ENCODE peak calls at places on chromosome 12, in six cellular contexts. One of them, this sample, is unnamed.

GRCh38 chr12:105561981-105562726 is 231.7 kb downstream of the C12orf75 start:
- DNase-seq in MM.1S: no peak
- DNase-seq in GM23248: peak
- DNase-seq in neural progenitor cell: no peak
- DNase-seq in OCI-LY7: no peak
- DNase-seq in GM23338: peak
- DNase-seq in this sample: peak

GRCh38 chr12:30796891-30797371 is 42.2 kb upstream of the CAPRIN2 start:
- DNase-seq in MM.1S: no peak
- DNase-seq in GM23248: peak
- DNase-seq in neural progenitor cell: peak
- DNase-seq in OCI-LY7: no peak
- DNase-seq in GM23338: peak
- DNase-seq in this sample: no peak

GRCh38 chr12:115553622-115554021 is 723.9 kb downstream of the MED13L start:
- DNase-seq in MM.1S: no peak
- DNase-seq in GM23248: no peak
- DNase-seq in neural progenitor cell: no peak
- DNase-seq in OCI-LY7: no peak
- DNase-seq in GM23338: no peak
- DNase-seq in this sample: no peak

GRCh38 chr12:11238275-11238674 is 31.2 kb downstream of the PRB3 start:
- DNase-seq in MM.1S: no peak
- DNase-seq in GM23248: no peak
- DNase-seq in neural progenitor cell: no peak
- DNase-seq in OCI-LY7: no peak
- DNase-seq in GM23338: no peak
- DNase-seq in this sample: no peak

GRCh38 chr12:66010787-66011547 is 119.6 kb downstream of the LLPH start:
- DNase-seq in MM.1S: no peak
- DNase-seq in GM23248: no peak
- DNase-seq in neural progenitor cell: no peak
- DNase-seq in OCI-LY7: no peak
- DNase-seq in GM23338: no peak
- DNase-seq in this sample: no peak

GRCh38 chr12:93536111-93536765 is 36.2 kb upstream of the SOCS2 start:
- DNase-seq in MM.1S: peak
- DNase-seq in GM23248: no peak
- DNase-seq in neural progenitor cell: no peak
- DNase-seq in OCI-LY7: peak
- DNase-seq in GM23338: no peak
- DNase-seq in this sample: no peak

GRCh38 chr12:101743724-101744472 is 4.6 kb upstream of the SYCP3 start:
- DNase-seq in MM.1S: peak
- DNase-seq in GM23248: no peak
- DNase-seq in neural progenitor cell: peak
- DNase-seq in OCI-LY7: peak
- DNase-seq in GM23338: no peak
- DNase-seq in this sample: no peak

GRCh38 chr12:52335598-52336262 is 14.5 kb upstream of the KRT83 start:
- DNase-seq in MM.1S: no peak
- DNase-seq in GM23248: no peak
- DNase-seq in neural progenitor cell: no peak
- DNase-seq in OCI-LY7: no peak
- DNase-seq in GM23338: no peak
- DNase-seq in this sample: no peak

GRCh38 chr12:16564675-16565074 is 41.3 kb downstream of the LMO3 start:
- DNase-seq in MM.1S: no peak
- DNase-seq in GM23248: no peak
- DNase-seq in neural progenitor cell: no peak
- DNase-seq in OCI-LY7: no peak
- DNase-seq in GM23338: no peak
- DNase-seq in this sample: no peak

GRCh38 chr12:109888179-109889020 is 8.1 kb upstream of the GLTP start:
- DNase-seq in MM.1S: no peak
- DNase-seq in GM23248: peak
- DNase-seq in neural progenitor cell: no peak
- DNase-seq in OCI-LY7: peak
- DNase-seq in GM23338: no peak
- DNase-seq in this sample: peak

GRCh38 chr12:9619411-9620179 is 11.9 kb upstream of the KLRB1 start:
- DNase-seq in MM.1S: no peak
- DNase-seq in GM23248: no peak
- DNase-seq in neural progenitor cell: no peak
- DNase-seq in OCI-LY7: no peak
- DNase-seq in GM23338: no peak
- DNase-seq in this sample: no peak

GRCh38 chr12:47907851-47908454 is 3.2 kb upstream of the VDR start:
- DNase-seq in MM.1S: no peak
- DNase-seq in GM23248: no peak
- DNase-seq in neural progenitor cell: no peak
- DNase-seq in OCI-LY7: no peak
- DNase-seq in GM23338: no peak
- DNase-seq in this sample: no peak

GRCh38 chr12:122844366-122844971 is 9.2 kb downstream of the HIP1R start:
- DNase-seq in MM.1S: no peak
- DNase-seq in GM23248: no peak
- DNase-seq in neural progenitor cell: no peak
- DNase-seq in OCI-LY7: no peak
- DNase-seq in GM23338: no peak
- DNase-seq in this sample: no peak

GRCh38 chr12:95881331-95881955 is 22.7 kb downstream of the SNRPF start:
- DNase-seq in MM.1S: no peak
- DNase-seq in GM23248: peak
- DNase-seq in neural progenitor cell: no peak
- DNase-seq in OCI-LY7: no peak
- DNase-seq in GM23338: no peak
- DNase-seq in this sample: no peak
- TF ChIP-seq EZH2phosphoT487 in MM.1S: no peak
- TF ChIP-seq EZH2phosphoT487 in GM23248: no peak
- TF ChIP-seq EZH2phosphoT487 in neural progenitor cell: no peak
- TF ChIP-seq EZH2phosphoT487 in OCI-LY7: no peak
- TF ChIP-seq EZH2phosphoT487 in GM23338: no peak
- TF ChIP-seq EZH2phosphoT487 in this sample: no peak

GRCh38 chr12:19312637-19313036 is 126.7 kb upstream of the AEBP2 start:
- DNase-seq in MM.1S: no peak
- DNase-seq in GM23248: no peak
- DNase-seq in neural progenitor cell: no peak
- DNase-seq in OCI-LY7: no peak
- DNase-seq in GM23338: no peak
- DNase-seq in this sample: no peak

GRCh38 chr12:19322376-19322775 is 116.9 kb upstream of the AEBP2 start:
- DNase-seq in MM.1S: no peak
- DNase-seq in GM23248: no peak
- DNase-seq in neural progenitor cell: no peak
- DNase-seq in OCI-LY7: no peak
- DNase-seq in GM23338: no peak
- DNase-seq in this sample: no peak

GRCh38 chr12:19311165-19311564 is 128.1 kb upstream of the AEBP2 start:
- DNase-seq in MM.1S: no peak
- DNase-seq in GM23248: no peak
- DNase-seq in neural progenitor cell: no peak
- DNase-seq in OCI-LY7: no peak
- DNase-seq in GM23338: no peak
- DNase-seq in this sample: no peak

DNA sequence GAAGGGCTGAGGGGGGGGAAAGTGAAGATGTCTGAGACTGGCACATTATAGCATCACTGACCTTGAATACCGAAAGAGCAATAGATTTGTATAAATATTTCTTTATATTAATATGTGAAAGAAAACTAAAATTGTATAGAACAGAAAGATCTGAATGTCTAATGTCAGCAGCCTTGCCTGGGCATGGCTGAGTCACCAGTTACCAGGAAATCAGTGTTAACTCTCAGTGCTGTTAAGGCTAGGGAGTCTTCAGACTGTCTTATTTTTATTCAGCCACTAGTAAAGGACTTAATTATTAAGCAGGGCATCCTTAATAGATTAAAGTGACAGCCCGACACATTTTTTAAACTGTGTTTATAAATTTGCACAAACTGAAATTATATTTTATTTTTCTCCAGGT is 122.9 kb upstream of the AEBP2 start:
- DNase-seq in MM.1S: no peak
- DNase-seq in GM23248: peak
- DNase-seq in neural progenitor cell: no peak
- DNase-seq in OCI-LY7: no peak
- DNase-seq in GM23338: no peak
- DNase-seq in this sample: no peak
- TF ChIP-seq EZH2phosphoT487 in MM.1S: no peak
- TF ChIP-seq EZH2phosphoT487 in GM23248: no peak
- TF ChIP-seq EZH2phosphoT487 in neural progenitor cell: no peak
- TF ChIP-seq EZH2phosphoT487 in OCI-LY7: no peak
- TF ChIP-seq EZH2phosphoT487 in GM23338: no peak
- TF ChIP-seq EZH2phosphoT487 in this sample: no peak

GRCh38 chr12:26823391-26823790 is 9.6 kb downstream of the ITPR2 start:
- DNase-seq in MM.1S: no peak
- DNase-seq in GM23248: peak
- DNase-seq in neural progenitor cell: no peak
- DNase-seq in OCI-LY7: no peak
- DNase-seq in GM23338: no peak
- DNase-seq in this sample: no peak
- TF ChIP-seq EZH2phosphoT487 in MM.1S: no peak
- TF ChIP-seq EZH2phosphoT487 in GM23248: no peak
- TF ChIP-seq EZH2phosphoT487 in neural progenitor cell: no peak
- TF ChIP-seq EZH2phosphoT487 in OCI-LY7: no peak
- TF ChIP-seq EZH2phosphoT487 in GM23338: no peak
- TF ChIP-seq EZH2phosphoT487 in this sample: no peak

GRCh38 chr12:89276860-89277259 is 75.4 kb downstream of the DUSP6 start:
- DNase-seq in MM.1S: no peak
- DNase-seq in GM23248: no peak
- DNase-seq in neural progenitor cell: no peak
- DNase-seq in OCI-LY7: no peak
- DNase-seq in GM23338: no peak
- DNase-seq in this sample: no peak
- TF ChIP-seq EZH2phosphoT487 in MM.1S: no peak
- TF ChIP-seq EZH2phosphoT487 in GM23248: no peak
- TF ChIP-seq EZH2phosphoT487 in neural progenitor cell: no peak
- TF ChIP-seq EZH2phosphoT487 in OCI-LY7: no peak
- TF ChIP-seq EZH2phosphoT487 in GM23338: no peak
- TF ChIP-seq EZH2phosphoT487 in this sample: no peak

GRCh38 chr12:108302034-108302433 is 37.1 kb downstream of the CMKLR1 start:
- DNase-seq in MM.1S: no peak
- DNase-seq in GM23248: no peak
- DNase-seq in neural progenitor cell: no peak
- DNase-seq in OCI-LY7: no peak
- DNase-seq in GM23338: no peak
- DNase-seq in this sample: no peak

GRCh38 chr12:108301346-108301745 is 37.8 kb downstream of the CMKLR1 start:
- DNase-seq in MM.1S: no peak
- DNase-seq in GM23248: no peak
- DNase-seq in neural progenitor cell: no peak
- DNase-seq in OCI-LY7: no peak
- DNase-seq in GM23338: no peak
- DNase-seq in this sample: no peak

GRCh38 chr12:108304633-108305032 is 34.5 kb downstream of the CMKLR1 start:
- DNase-seq in MM.1S: no peak
- DNase-seq in GM23248: no peak
- DNase-seq in neural progenitor cell: no peak
- DNase-seq in OCI-LY7: no peak
- DNase-seq in GM23338: peak
- DNase-seq in this sample: no peak

GRCh38 chr12:108299980-108300696 is 39.0 kb downstream of the CMKLR1 start:
- DNase-seq in MM.1S: no peak
- DNase-seq in GM23248: no peak
- DNase-seq in neural progenitor cell: no peak
- DNase-seq in OCI-LY7: no peak
- DNase-seq in GM23338: no peak
- DNase-seq in this sample: no peak

GRCh38 chr12:108302471-108303311 is 36.4 kb downstream of the CMKLR1 start:
- DNase-seq in MM.1S: no peak
- DNase-seq in GM23248: peak
- DNase-seq in neural progenitor cell: peak
- DNase-seq in OCI-LY7: no peak
- DNase-seq in GM23338: peak
- DNase-seq in this sample: no peak
- TF ChIP-seq EZH2phosphoT487 in MM.1S: no peak
- TF ChIP-seq EZH2phosphoT487 in GM23248: no peak
- TF ChIP-seq EZH2phosphoT487 in neural progenitor cell: no peak
- TF ChIP-seq EZH2phosphoT487 in OCI-LY7: no peak
- TF ChIP-seq EZH2phosphoT487 in GM23338: no peak
- TF ChIP-seq EZH2phosphoT487 in this sample: no peak

GRCh38 chr12:86229772-86230171 is 26.4 kb downstream of the MGAT4C start:
- DNase-seq in MM.1S: no peak
- DNase-seq in GM23248: no peak
- DNase-seq in neural progenitor cell: no peak
- DNase-seq in OCI-LY7: no peak
- DNase-seq in GM23338: no peak
- DNase-seq in this sample: no peak

GRCh38 chr12:86233126-86233525 is 23.1 kb downstream of the MGAT4C start:
- DNase-seq in MM.1S: no peak
- DNase-seq in GM23248: peak
- DNase-seq in neural progenitor cell: no peak
- DNase-seq in OCI-LY7: no peak
- DNase-seq in GM23338: no peak
- DNase-seq in this sample: peak

GRCh38 chr12:86228656-86229055 is 27.5 kb downstream of the MGAT4C start:
- DNase-seq in MM.1S: no peak
- DNase-seq in GM23248: no peak
- DNase-seq in neural progenitor cell: no peak
- DNase-seq in OCI-LY7: no peak
- DNase-seq in GM23338: no peak
- DNase-seq in this sample: no peak

GRCh38 chr12:86234309-86234708 is 21.9 kb downstream of the MGAT4C start:
- DNase-seq in MM.1S: peak
- DNase-seq in GM23248: no peak
- DNase-seq in neural progenitor cell: no peak
- DNase-seq in OCI-LY7: no peak
- DNase-seq in GM23338: no peak
- DNase-seq in this sample: no peak

DNA sequence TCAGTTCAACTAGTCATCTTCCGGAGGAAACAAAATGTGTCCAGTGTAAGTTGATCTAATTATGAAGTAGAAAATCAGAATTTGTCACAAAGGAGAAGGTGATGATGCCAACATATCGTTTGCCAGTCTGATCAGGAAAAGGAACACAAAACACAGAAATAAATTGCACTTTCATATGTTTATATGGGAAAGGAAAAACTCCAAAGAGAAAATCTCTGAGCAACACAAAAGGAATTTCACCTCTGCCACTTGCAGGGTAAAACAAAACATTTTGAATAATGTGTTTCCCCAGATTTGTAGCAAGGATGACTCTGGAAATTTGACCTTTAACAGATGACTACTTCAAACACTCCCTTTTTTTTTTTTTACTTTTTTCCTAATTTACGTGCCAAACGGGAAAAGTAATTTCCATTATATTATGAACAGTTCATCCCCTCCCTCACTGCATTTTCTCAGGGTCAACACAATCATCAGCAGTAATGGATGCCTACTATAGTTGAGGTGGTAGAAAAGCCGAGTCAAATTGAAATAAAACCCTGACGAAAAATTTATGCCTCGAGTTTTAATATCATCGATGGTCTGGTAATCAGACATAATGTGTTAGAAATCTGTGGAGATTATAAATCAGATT is 25.6 kb downstream of the MGAT4C start:
- DNase-seq in MM.1S: no peak
- DNase-seq in GM23248: no peak
- DNase-seq in neural progenitor cell: no peak
- DNase-seq in OCI-LY7: no peak
- DNase-seq in GM23338: no peak
- DNase-seq in this sample: no peak
- TF ChIP-seq EZH2phosphoT487 in MM.1S: no peak
- TF ChIP-seq EZH2phosphoT487 in GM23248: no peak
- TF ChIP-seq EZH2phosphoT487 in neural progenitor cell: no peak
- TF ChIP-seq EZH2phosphoT487 in OCI-LY7: no peak
- TF ChIP-seq EZH2phosphoT487 in GM23338: no peak
- TF ChIP-seq EZH2phosphoT487 in this sample: no peak

This sample was measured in HCT116.